ENCODE peak calls at places on chromosomes 11 and 22, in seven cellular contexts. R, L, W, Z, T, K and M are unnamed samples.

GRCh38 chr11:62546937-62547625 is 475 bp upstream of the AHNAK start:
- DNase-seq in R (peak; percentile 62), L (no peak), W (no peak), Z (no peak), T (no peak), K (peak; percentile 32), M (no peak)

GRCh38 chr11:102318469-102318868 is 1.2 kb downstream of the BIRC3 start:
- DNase-seq in R (no peak), L (no peak), W (no peak), Z (peak; percentile 30), T (peak; percentile 74), K (no peak), M (no peak)

GRCh38 chr11:112650568-112650967 is 310.7 kb upstream of the NCAM1 start:
- DNase-seq in R (no peak), L (no peak), W (no peak), Z (no peak), T (no peak), K (no peak), M (no peak)

GRCh38 chr22:40183029-40183581 is 5.4 kb downstream of the TNRC6B start:
- DNase-seq in R (peak; percentile 39), L (no peak), W (peak; percentile 78), Z (no peak), T (peak; percentile 64), K (no peak), M (peak; percentile 77)

GRCh38 chr11:127226376-127226775 is 225.8 kb upstream of the KIRREL3 start:
- DNase-seq in R (no peak), L (no peak), W (no peak), Z (no peak), T (no peak), K (no peak), M (no peak)

GRCh38 chr22:32745251-32745995 is 56.1 kb upstream of the TIMP3 start:
- DNase-seq in R (peak; percentile 71), L (peak; percentile 74), W (peak; percentile 85), Z (no peak), T (no peak), K (no peak), M (peak; percentile 15)

GRCh38 chr11:27783701-27784355 is 83.6 kb upstream of the BDNF start:
- DNase-seq in R (no peak), L (no peak), W (no peak), Z (no peak), T (no peak), K (no peak), M (peak; percentile 40)

GRCh38 chr11:118748056-118748455 is 42.9 kb downstream of the DDX6 start:
- DNase-seq in R (no peak), L (no peak), W (no peak), Z (no peak), T (no peak), K (no peak), M (no peak)

GRCh38 chr22:29668681-29669080 is 51.1 kb upstream of the CABP7 start:
- DNase-seq in R (no peak), L (no peak), W (no peak), Z (no peak), T (no peak), K (no peak), M (no peak)

GRCh38 chr11:70191495-70192140 is 11.5 kb upstream of the FADD start:
- DNase-seq in R (peak; percentile 92), L (peak; percentile 74), W (no peak), Z (peak; percentile 30), T (peak; percentile 40), K (peak; percentile 36), M (peak; percentile 70)

GRCh38 chr11:2868604-2869526 is 16.7 kb downstream of the CDKN1C start:
- DNase-seq in R (peak; percentile 62), L (no peak), W (no peak), Z (no peak), T (no peak), K (no peak), M (no peak)

GRCh38 chr11:2870460-2870859 is 15.1 kb downstream of the CDKN1C start:
- DNase-seq in R (no peak), L (no peak), W (no peak), Z (no peak), T (no peak), K (no peak), M (no peak)

GRCh38 chr11:2870955-2871720 is 14.4 kb downstream of the CDKN1C start:
- DNase-seq in R (no peak), L (no peak), W (no peak), Z (no peak), T (no peak), K (no peak), M (no peak)

GRCh38 chr11:2867722-2868548 is 17.6 kb downstream of the CDKN1C start:
- DNase-seq in R (peak; percentile 79), L (no peak), W (no peak), Z (no peak), T (no peak), K (no peak), M (no peak)

GRCh38 chr11:2869561-2870427 is 15.8 kb downstream of the CDKN1C start:
- DNase-seq in R (peak; percentile 93), L (no peak), W (no peak), Z (no peak), T (no peak), K (no peak), M (no peak)
- H3K27me3 ChIP-seq in R (peaks cover 45% of the 10 kb centered on the region), L (peaks cover 22% of the 10 kb centered on the region), W (peaks cover 18% of the 10 kb centered on the region), Z (no peaks in the 10 kb centered on the region), T (peaks cover 6% of the 10 kb centered on the region), K (no peaks in the 10 kb centered on the region), M (peaks cover 56% of the 10 kb centered on the region)

GRCh38 chr11:34269031-34269430 is 88.8 kb downstream of the ABTB2 start:
- DNase-seq in R (no peak), L (no peak), W (no peak), Z (no peak), T (no peak), K (no peak), M (no peak)

GRCh38 chr11:34267440-34267839 is 90.4 kb downstream of the ABTB2 start:
- DNase-seq in R (no peak), L (no peak), W (no peak), Z (no peak), T (no peak), K (no peak), M (no peak)

GRCh38 chr11:34264266-34265110 is 93.3 kb downstream of the ABTB2 start:
- DNase-seq in R (no peak), L (no peak), W (no peak), Z (no peak), T (no peak), K (no peak), M (no peak)

GRCh38 chr11:34266090-34266912 is 91.5 kb downstream of the ABTB2 start:
- DNase-seq in R (no peak), L (peak; percentile 38), W (peak; percentile 76), Z (no peak), T (no peak), K (no peak), M (peak; percentile 97)

GRCh38 chr11:34266987-34267386 is 90.8 kb downstream of the ABTB2 start:
- DNase-seq in R (no peak), L (no peak), W (no peak), Z (no peak), T (no peak), K (no peak), M (peak; percentile 48)
- H3K4me3 ChIP-seq in R (no peak overlapping the region), L (no peak overlapping the region), W (no peak overlapping the region), Z (no peak overlapping the region), T (no peak overlapping the region), K (no peak overlapping the region), M (no peak overlapping the region)

GRCh38 chr11:125967515-125967914 is 21.7 kb downstream of the VSIG10L2 start:
- DNase-seq in R (no peak), L (no peak), W (no peak), Z (no peak), T (no peak), K (no peak), M (no peak)
- H3K4me1 ChIP-seq in R (no peaks in the 10 kb centered on the region), L (no peaks in the 10 kb centered on the region), W (no peaks in the 10 kb centered on the region), Z (no peaks in the 10 kb centered on the region), T (no peaks in the 10 kb centered on the region), K (no peaks in the 10 kb centered on the region), M (peaks cover 37% of the 10 kb centered on the region)

GRCh38 chr22:37428649-37429586 is 1.6 kb upstream of the ELFN2 start:
- DNase-seq in R (peak; percentile 93), L (no peak), W (no peak), Z (peak; percentile 43), T (peak; percentile 67), K (no peak), M (peak; percentile 62)
- H3K27me3 ChIP-seq in R (peaks cover 50% of the 10 kb centered on the region), L (peaks cover 38% of the 10 kb centered on the region), W (peaks cover 32% of the 10 kb centered on the region), Z (peaks cover 31% of the 10 kb centered on the region), T (peaks cover 13% of the 10 kb centered on the region), K (no peaks in the 10 kb centered on the region), M (peaks cover 69% of the 10 kb centered on the region)

DNA sequence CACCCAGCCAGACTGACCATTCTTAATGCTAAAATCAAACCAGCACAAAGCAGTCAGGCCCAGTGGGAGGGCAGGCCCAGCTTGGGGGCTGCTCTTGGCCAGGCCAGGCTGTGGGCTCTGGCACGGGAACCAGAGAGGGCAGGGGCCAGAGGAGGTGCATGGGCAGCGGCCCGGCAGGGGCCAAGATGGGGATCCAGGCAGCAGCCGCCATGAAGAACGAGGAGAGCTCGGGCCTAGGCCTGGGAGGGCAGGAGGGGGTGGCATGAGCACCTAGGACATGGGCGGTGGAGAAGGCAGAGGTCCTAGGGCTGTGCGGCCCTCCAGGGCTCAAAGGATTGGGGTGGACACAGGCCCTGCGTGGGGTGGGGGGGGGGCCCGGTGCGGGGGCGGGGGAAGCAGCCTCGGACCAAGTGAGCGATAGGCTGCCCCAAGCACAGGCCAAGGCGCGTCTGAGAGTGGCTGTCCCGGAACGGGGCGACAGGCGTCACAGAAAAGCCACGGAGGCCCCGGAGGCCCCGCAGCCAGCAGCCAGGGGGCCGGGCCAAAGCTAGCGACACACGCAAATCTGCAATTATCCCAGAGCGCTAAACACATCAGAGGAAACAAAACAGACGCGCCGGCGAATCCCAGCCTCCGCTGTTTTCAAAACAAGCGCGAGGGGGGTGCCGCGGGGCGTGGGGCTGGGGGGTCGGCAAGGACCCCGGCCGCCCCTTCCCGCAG is 8.3 kb downstream of the PLXNB2 start:
- DNase-seq in R (peak; percentile 56), L (no peak), W (no peak), Z (no peak), T (no peak), K (no peak), M (no peak)
- H3K4me3 ChIP-seq in R (peak overlapping the region; percentile 53), L (peak overlapping the region; percentile 39), W (peak overlapping the region; percentile 35), Z (no peak overlapping the region), T (no peak overlapping the region), K (no peak overlapping the region), M (peak overlapping the region; percentile 16)

DNA sequence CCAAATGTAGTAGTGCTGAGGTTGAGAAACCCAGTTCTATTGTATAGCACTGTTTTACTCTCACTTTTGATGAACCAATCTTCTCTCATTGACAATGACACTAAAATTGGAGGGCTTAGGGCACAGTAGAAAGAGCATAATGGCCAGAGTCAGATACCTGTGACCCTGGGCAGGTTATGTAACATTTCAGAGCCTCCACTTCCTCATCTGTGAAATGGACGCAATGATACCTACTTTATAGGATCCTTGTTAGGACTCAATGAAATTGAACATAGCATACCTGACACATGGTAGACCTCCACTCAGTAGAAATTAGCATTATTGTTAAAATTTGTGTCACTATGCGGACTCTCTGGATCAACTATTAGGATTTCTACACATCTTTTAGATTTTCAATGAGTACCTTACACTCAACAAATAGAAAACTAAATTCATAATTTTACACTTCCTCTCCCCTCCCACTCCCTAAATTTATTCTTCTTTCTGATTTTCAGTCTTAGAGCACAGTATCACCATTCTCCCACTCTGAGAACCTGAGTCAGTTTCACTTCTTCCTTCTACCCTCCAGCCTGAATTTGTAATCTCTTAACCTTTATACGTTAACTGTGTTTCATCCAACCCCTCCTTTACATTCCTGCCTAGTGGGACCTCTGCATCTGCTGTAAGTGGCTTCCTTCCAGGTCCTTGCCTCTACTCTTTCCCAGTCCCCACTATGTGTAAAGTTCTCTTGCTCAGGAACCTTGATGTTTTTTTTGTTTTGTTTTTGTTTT is 78.3 kb downstream of the MICAL2 start:
- DNase-seq in R (no peak), L (no peak), W (no peak), Z (no peak), T (no peak), K (no peak), M (no peak)
- H3K4me1 ChIP-seq in R (peaks cover 22% of the 10 kb centered on the region), L (no peaks in the 10 kb centered on the region), W (peaks cover 35% of the 10 kb centered on the region), Z (peaks cover 8% of the 10 kb centered on the region), T (peaks cover 36% of the 10 kb centered on the region), K (peaks cover 10% of the 10 kb centered on the region), M (peaks cover 45% of the 10 kb centered on the region)